ENCODE peak calls at places on chromosome 18, in ten cellular contexts. U is A549, A is HepG2, M is stomach, D is ovary, R is suprapubic skin, C is H1, Q is K562, I is tibial nerve, J is transverse colon. V is an unnamed sample.

GRCh38 chr18:37484893-37485834 is 80.4 kb downstream of the CELF4 start:
- DNase-seq in U (peak), A (no peak), M (no peak), D (peak), R (no peak), C (peak), Q (peak), I (no peak), J (peak), V (no peak)

GRCh38 chr18:1483386-1483785 is 578.7 kb downstream of the ADCYAP1 start:
- DNase-seq in U (no peak), A (no peak), M (no peak), D (no peak), R (no peak), C (no peak), Q (no peak), I (no peak), J (no peak), V (no peak)

GRCh38 chr18:7535436-7536190 is 31.5 kb upstream of the PTPRM start:
- DNase-seq in U (no peak), A (no peak), M (no peak), D (no peak), R (no peak), C (no peak), Q (no peak), I (no peak), J (no peak), V (no peak)

GRCh38 chr18:53796042-53796729 is 428.3 kb downstream of the MBD2 start:
- DNase-seq in U (peak), A (peak), M (no peak), D (no peak), R (peak), C (no peak), Q (no peak), I (peak), J (no peak), V (no peak)

GRCh38 chr18:23593720-23594119 is 7.4 kb upstream of the NPC1 start:
- DNase-seq in U (peak), A (no peak), M (no peak), D (no peak), R (no peak), C (no peak), Q (no peak), I (no peak), J (no peak), V (no peak)

GRCh38 chr18:35983818-35984217 is 11.3 kb downstream of the RMP24 start:
- DNase-seq in U (no peak), A (no peak), M (no peak), D (no peak), R (no peak), C (no peak), Q (no peak), I (no peak), J (no peak), V (no peak)

GRCh38 chr18:55637204-55637603 is 49.2 kb upstream of the TCF4 start:
- DNase-seq in U (no peak), A (peak), M (no peak), D (no peak), R (no peak), C (no peak), Q (no peak), I (no peak), J (no peak), V (no peak)

GRCh38 chr18:79545255-79545654 is 134.3 kb upstream of the CTDP1 start:
- DNase-seq in U (no peak), A (no peak), M (peak), D (no peak), R (no peak), C (no peak), Q (no peak), I (no peak), J (no peak), V (no peak)

GRCh38 chr18:41752826-41753225 is 202.2 kb upstream of the PIK3C3 start:
- DNase-seq in U (no peak), A (no peak), M (no peak), D (no peak), R (no peak), C (no peak), Q (no peak), I (no peak), J (no peak), V (no peak)

GRCh38 chr18:58576641-58577251 is 52.1 kb downstream of the ALPK2 start:
- DNase-seq in U (no peak), A (no peak), M (no peak), D (no peak), R (no peak), C (no peak), Q (no peak), I (no peak), J (no peak), V (no peak)

GRCh38 chr18:26429535-26429934 is 118.8 kb downstream of the KCTD1 start:
- DNase-seq in U (peak), A (peak), M (no peak), D (no peak), R (no peak), C (no peak), Q (no peak), I (peak), J (no peak), V (peak)

GRCh38 chr18:66222174-66222573 is 381.7 kb downstream of the CDH19 start:
- DNase-seq in U (no peak), A (no peak), M (no peak), D (no peak), R (no peak), C (no peak), Q (no peak), I (no peak), J (no peak), V (no peak)

GRCh38 chr18:34928068-34928753 is 113.0 kb upstream of the MAPRE2 start:
- DNase-seq in U (peak), A (peak), M (no peak), D (no peak), R (no peak), C (no peak), Q (no peak), I (no peak), J (no peak), V (no peak)

GRCh38 chr18:58896268-58896667 is 31.6 kb downstream of the ZNF532 start:
- DNase-seq in U (no peak), A (no peak), M (no peak), D (no peak), R (no peak), C (no peak), Q (no peak), I (no peak), J (peak), V (no peak)

GRCh38 chr18:456361-456821 is 44.1 kb downstream of the COLEC12 start:
- DNase-seq in U (no peak), A (no peak), M (no peak), D (no peak), R (no peak), C (no peak), Q (no peak), I (peak), J (peak), V (peak)

GRCh38 chr18:26190506-26190905 is 35.7 kb upstream of the TAF4B start:
- DNase-seq in U (no peak), A (no peak), M (no peak), D (no peak), R (no peak), C (no peak), Q (no peak), I (no peak), J (peak), V (no peak)

GRCh38 chr18:49813321-49814146 is at the start of gene ACAA2:
- DNase-seq in U (peak), A (peak), M (peak), D (peak), R (peak), C (no peak), Q (peak), I (peak), J (peak), V (peak)
- TF ChIP-seq POLR2A in U (peak), A (peak), M (no peak), D (peak), R (no peak), C (peak), Q (peak), I (peak), J (peak), V (peak)

GRCh38 chr18:49892148-49892924 is 79.0 kb upstream of the ACAA2 start:
- DNase-seq in U (no peak), A (peak), M (no peak), D (no peak), R (no peak), C (no peak), Q (no peak), I (no peak), J (no peak), V (no peak)
- TF ChIP-seq EP300 in U (no peak), A (no peak), M (no peak), D (no peak), R (no peak), C (no peak), Q (no peak), I (no peak), J (no peak), V (no peak)

DNA sequence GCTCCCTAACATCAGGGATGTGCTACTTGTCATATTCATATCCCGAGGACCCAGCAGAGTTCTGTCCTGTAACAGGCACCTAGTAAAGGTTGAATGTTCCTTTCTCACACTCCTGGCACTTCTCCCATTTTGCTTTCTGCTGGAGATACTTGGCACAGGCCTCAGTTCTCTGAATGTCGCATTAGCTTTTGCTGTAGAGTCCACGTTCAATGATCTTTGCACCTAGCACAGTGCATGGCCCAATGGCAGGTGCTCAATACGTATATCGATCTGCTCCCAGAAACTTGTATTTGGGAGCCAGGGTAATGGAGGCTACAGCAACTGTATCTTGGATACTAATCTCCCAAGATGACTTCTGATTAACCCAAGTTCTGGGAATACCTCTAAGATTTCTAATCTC is 24.8 kb upstream of the VPS4B start:
- DNase-seq in U (no peak), A (no peak), M (no peak), D (no peak), R (no peak), C (no peak), Q (no peak), I (no peak), J (no peak), V (no peak)
- TF ChIP-seq POLR2A in U (no peak), A (no peak), M (no peak), D (no peak), R (no peak), C (no peak), Q (no peak), I (no peak), J (no peak), V (no peak)

GRCh38 chr18:12726774-12727550 is 24.1 kb downstream of the PSMG2 start:
- DNase-seq in U (peak), A (peak), M (peak), D (no peak), R (no peak), C (peak), Q (peak), I (peak), J (peak), V (no peak)
- TF ChIP-seq EP300 in U (no peak), A (no peak), M (no peak), D (no peak), R (no peak), C (no peak), Q (no peak), I (no peak), J (no peak), V (no peak)

DNA sequence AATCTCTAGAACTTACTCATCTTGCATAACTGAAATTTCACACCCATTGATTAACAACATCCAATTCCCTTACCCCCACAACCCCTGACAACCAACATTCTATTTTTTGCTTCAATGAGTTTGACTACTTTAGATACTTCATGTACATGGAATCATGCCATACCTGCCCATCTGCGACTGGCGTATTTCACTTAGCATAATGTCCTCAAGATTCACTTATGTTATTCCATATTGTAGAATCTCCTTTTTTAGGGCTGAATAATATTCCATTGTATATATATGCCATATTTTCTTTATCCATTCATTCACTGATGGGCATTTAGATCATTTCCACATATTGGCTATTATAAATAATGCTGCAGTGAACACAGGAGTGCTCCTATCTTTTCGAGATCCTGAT is 13.8 kb downstream of the CTAGE1 start:
- DNase-seq in U (no peak), A (no peak), M (no peak), D (no peak), R (no peak), C (no peak), Q (no peak), I (no peak), J (no peak), V (no peak)
- TF ChIP-seq POLR2A in U (no peak), A (no peak), M (no peak), D (no peak), R (no peak), C (no peak), Q (no peak), I (no peak), J (no peak), V (no peak)

DNA sequence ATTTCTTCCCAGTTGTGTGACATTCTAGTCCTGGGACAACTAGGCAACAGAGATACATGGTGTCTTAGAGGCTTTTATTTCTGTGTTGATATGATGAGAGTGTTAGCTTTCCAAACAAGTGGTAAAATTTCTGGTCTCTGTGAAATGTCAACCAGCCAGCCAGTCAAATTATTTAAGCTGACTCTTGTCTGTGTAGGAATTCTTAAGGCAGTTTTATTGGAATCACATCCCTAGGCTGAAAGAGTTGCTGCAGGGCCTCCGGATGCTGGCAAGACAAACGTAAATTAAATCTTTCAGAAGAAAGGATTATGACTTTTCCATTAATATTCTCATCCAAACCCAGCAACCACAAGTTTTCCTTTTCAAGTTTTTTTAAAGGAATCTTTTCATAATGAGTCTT is 44.6 kb downstream of the SERPINB7 start:
- DNase-seq in U (no peak), A (no peak), M (no peak), D (no peak), R (no peak), C (no peak), Q (no peak), I (no peak), J (no peak), V (no peak)
- TF ChIP-seq EP300 in U (no peak), A (no peak), M (no peak), D (no peak), R (no peak), C (no peak), Q (no peak), I (no peak), J (no peak), V (no peak)

GRCh38 chr18:5239447-5239846 is 42.4 kb upstream of the AKAIN1 start:
- DNase-seq in U (no peak), A (no peak), M (no peak), D (no peak), R (no peak), C (no peak), Q (no peak), I (no peak), J (no peak), V (no peak)

GRCh38 chr18:5237723-5238370 is 40.8 kb upstream of the AKAIN1 start:
- DNase-seq in U (peak), A (peak), M (peak), D (peak), R (peak), C (peak), Q (peak), I (peak), J (peak), V (peak)

GRCh38 chr18:5237083-5237722 is 40.1 kb upstream of the AKAIN1 start:
- DNase-seq in U (no peak), A (peak), M (no peak), D (no peak), R (no peak), C (no peak), Q (peak), I (peak), J (no peak), V (peak)

GRCh38 chr18:5238371-5238758 is 41.3 kb upstream of the AKAIN1 start:
- DNase-seq in U (peak), A (peak), M (peak), D (peak), R (peak), C (no peak), Q (peak), I (peak), J (peak), V (peak)
- TF ChIP-seq POLR2A in U (no peak), A (peak), M (no peak), D (no peak), R (no peak), C (no peak), Q (no peak), I (no peak), J (no peak), V (no peak)

GRCh38 chr18:14100503-14101286 is 31.5 kb downstream of the ZNF519 start:
- DNase-seq in U (no peak), A (no peak), M (no peak), D (no peak), R (no peak), C (no peak), Q (no peak), I (no peak), J (no peak), V (no peak)

GRCh38 chr18:14106906-14107305 is 25.3 kb downstream of the ZNF519 start:
- DNase-seq in U (no peak), A (no peak), M (no peak), D (no peak), R (no peak), C (no peak), Q (no peak), I (no peak), J (no peak), V (no peak)

DNA sequence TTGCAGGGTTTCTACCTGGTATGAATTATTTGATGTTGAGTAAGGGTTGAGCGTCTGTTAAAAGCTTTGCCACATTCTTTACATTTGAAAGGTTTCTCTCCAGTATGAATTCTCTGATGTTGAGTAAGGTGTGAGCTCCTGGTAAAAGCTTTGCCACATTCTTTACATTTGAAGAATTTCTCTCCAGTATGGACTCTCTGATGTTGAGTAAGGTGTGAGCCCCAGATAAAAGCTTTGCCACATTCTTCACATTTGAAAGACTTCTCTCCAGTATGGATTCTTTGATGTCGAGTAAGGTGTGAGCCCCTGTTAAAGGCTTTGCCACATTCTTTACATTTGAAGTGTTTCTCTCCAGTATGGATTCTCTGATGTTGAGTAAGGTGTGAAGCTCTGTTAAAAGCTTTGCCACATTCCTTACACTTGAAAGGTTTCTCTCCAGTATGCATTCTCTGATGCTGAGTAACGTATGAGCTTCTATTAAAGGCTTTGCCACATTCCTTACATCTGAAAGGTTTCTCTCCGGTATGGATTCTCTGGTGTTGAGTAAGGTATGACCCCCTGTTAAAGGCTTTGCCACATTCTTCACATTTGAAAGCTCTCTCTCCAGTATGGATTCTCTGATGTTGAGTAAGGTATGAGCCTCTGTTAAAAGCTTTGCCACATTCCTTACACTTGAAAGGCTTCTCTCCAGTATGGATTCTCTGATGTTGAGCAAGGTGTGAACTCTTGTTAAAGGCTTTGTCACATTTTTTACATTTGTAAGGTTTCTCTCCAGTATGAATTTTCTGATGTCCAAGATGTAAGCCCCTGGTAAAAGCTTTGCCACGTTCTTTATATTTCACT is 27.1 kb downstream of the ZNF519 start:
- DNase-seq in U (no peak), A (peak), M (no peak), D (no peak), R (no peak), C (no peak), Q (no peak), I (no peak), J (no peak), V (no peak)
- TF ChIP-seq EP300 in U (no peak), A (no peak), M (no peak), D (no peak), R (no peak), C (no peak), Q (no peak), I (no peak), J (no peak), V (no peak)

GRCh38 chr18:76495435-76496199 is 575 bp upstream of the ZNF516 start:
- DNase-seq in U (peak), A (peak), M (no peak), D (peak), R (peak), C (no peak), Q (no peak), I (peak), J (peak), V (peak)
- TF ChIP-seq POLR2A in U (no peak), A (peak), M (no peak), D (peak), R (no peak), C (peak), Q (no peak), I (peak), J (peak), V (peak)

DNA sequence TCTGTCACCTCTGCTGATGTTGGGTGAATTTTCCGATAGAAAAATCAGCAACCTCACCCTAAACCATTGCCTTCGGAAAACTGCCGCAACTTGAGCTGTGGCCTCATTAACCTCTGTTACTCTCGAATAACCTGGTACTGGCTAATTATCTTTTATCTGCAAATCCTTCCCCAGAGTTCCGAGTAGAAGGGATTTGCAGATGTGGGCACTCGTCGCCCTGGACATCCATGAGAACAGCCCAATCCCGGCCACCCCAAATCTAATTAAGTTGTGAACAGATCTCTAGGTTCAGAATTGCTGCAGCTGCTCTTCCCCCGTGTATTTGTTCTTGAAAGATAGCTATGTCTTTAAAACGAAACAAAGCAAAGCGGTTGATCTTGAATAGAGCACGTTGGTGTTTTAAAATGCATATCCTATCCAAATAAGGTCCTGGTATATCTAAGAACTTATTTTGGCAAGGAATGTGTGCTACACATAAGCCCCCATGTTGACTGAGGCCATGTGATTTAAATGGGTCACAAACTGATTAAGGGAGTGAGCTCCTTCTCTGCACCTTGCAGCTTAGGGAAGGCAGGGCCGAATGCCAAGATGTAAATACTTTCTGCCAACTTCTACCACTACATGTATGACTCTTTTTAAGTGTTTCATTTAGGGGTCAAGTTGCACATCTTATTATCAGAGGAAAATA is 88.2 kb downstream of the MTCL1 start:
- DNase-seq in U (no peak), A (no peak), M (no peak), D (no peak), R (no peak), C (no peak), Q (no peak), I (no peak), J (no peak), V (no peak)
- TF ChIP-seq EP300 in U (no peak), A (no peak), M (no peak), D (no peak), R (no peak), C (no peak), Q (no peak), I (no peak), J (no peak), V (no peak)

V was measured in sigmoid colon.